ENCODE peak calls at places on chromosomes 4 and X, in six cellular contexts. K is T1000; Z is neural crest cell; D is stimulated activated CD4-positive, alpha-beta T cell treated with anti-CD3 and anti-CD28 coated beads, Interleukin-12 subunit alpha, Interleukin-12 subunit beta, amount 100 ng/mL, for 48 hours; F is GM20000; A is adipocyte. Y is an unnamed sample.

GRCh38 chr4:766559-767283 is 59.2 kb downstream of the CPLX1 start:
- DNase-seq in D (no peak), K (no peak), A (no peak), F (no peak), Z (no peak), Y (no peak)

GRCh38 chr4:147157860-147158701 is 212.4 kb upstream of the TTC29 start:
- DNase-seq in F (no peak), K (no peak), D (no peak), Z (peak), A (peak), Y (peak)

GRCh38 chrX:93637591-93637990 is 35.8 kb downstream of the NAP1L3 start:
- DNase-seq in D (no peak), Z (no peak), K (no peak), A (no peak), F (no peak), Y (no peak)

GRCh38 chr4:30920043-30920442 is 199.9 kb downstream of the PCDH7 start:
- DNase-seq in Z (no peak), A (no peak), K (no peak), F (no peak), D (no peak), Y (no peak)

GRCh38 chr4:140252144-140252741 is 98.3 kb upstream of the MAML3 start:
- DNase-seq in D (no peak), K (no peak), Z (peak), A (no peak), F (peak), Y (no peak)

GRCh38 chr4:147655639-147656038 is 28.3 kb downstream of the PRMT9 start:
- DNase-seq in A (no peak), K (no peak), D (no peak), Z (no peak), F (no peak), Y (no peak)

GRCh38 chrX:151878574-151878973 is 34.1 kb upstream of the MAGEA4 start:
- DNase-seq in F (no peak), Z (no peak), D (no peak), K (no peak), A (no peak), Y (no peak)

GRCh38 chr4:38013461-38014366 is 53.5 kb downstream of the PTTG2 start:
- DNase-seq in D (no peak), F (no peak), Z (no peak), K (peak), A (no peak), Y (no peak)

GRCh38 chr4:38983756-38984647 is 48.2 kb downstream of the TMEM156 start:
- DNase-seq in A (no peak), F (no peak), K (no peak), Z (no peak), D (no peak), Y (peak)

GRCh38 chr4:17059192-17059634 is 160.8 kb upstream of the LDB2 start:
- DNase-seq in D (no peak), Z (no peak), A (peak), F (no peak), K (no peak), Y (no peak)

GRCh38 chr4:159103406-159104131 is 690 bp downstream of the RAPGEF2 start:
- DNase-seq in Z (peak), F (peak), D (no peak), A (peak), K (no peak), Y (peak)

GRCh38 chr4:8739357-8739756 is 132.3 kb downstream of the HMX1 start:
- DNase-seq in F (no peak), K (no peak), Z (no peak), D (no peak), A (no peak), Y (no peak)

GRCh38 chr4:8731364-8731763 is 138.8 kb downstream of the CPZ start:
- DNase-seq in F (no peak), A (no peak), K (no peak), D (no peak), Z (no peak), Y (no peak)

GRCh38 chrX:69238153-69238959 is 73.1 kb upstream of the PJA1 start:
- DNase-seq in A (no peak), F (no peak), K (no peak), D (no peak), Z (no peak), Y (no peak)

GRCh38 chr4:145487626-145488025 is 6.0 kb downstream of the SMAD1 start:
- DNase-seq in Z (no peak), D (peak), F (peak), K (no peak), A (no peak), Y (no peak)

GRCh38 chrX:34918856-34919255 is 23.7 kb upstream of the FAM47B start:
- DNase-seq in A (peak), K (no peak), F (no peak), Z (peak), D (no peak), Y (peak)

GRCh38 chrX:30955687-30956086 is 66.6 kb upstream of the TAB3 start:
- DNase-seq in A (no peak), Z (no peak), K (no peak), D (no peak), F (no peak), Y (no peak)

GRCh38 chr4:76354517-76355473 is 48.3 kb downstream of the STBD1 start:
- DNase-seq in A (no peak), K (no peak), D (no peak), F (no peak), Z (no peak), Y (no peak)

GRCh38 chrX:896256-896655 is 265.7 kb downstream of the SHOX start:
- DNase-seq in D (no peak), A (no peak), Z (no peak), F (no peak), K (no peak), Y (no peak)

GRCh38 chr4:12635629-12636028 is 848.5 kb downstream of the RAB28 start:
- DNase-seq in D (no peak), K (no peak), F (no peak), A (no peak), Z (no peak), Y (no peak)

GRCh38 chr4:37770016-37770415 is 56.5 kb upstream of the PGM2 start:
- DNase-seq in D (no peak), Z (no peak), A (peak), K (no peak), F (no peak), Y (no peak)

GRCh38 chrX:41382699-41383645 is 49.0 kb downstream of the DDX3X start:
- DNase-seq in D (peak), Z (no peak), F (no peak), K (no peak), A (peak), Y (no peak)

GRCh38 chr4:88097301-88097700 is 61.1 kb downstream of the ABCG2 start:
- DNase-seq in D (no peak), K (no peak), Z (no peak), F (no peak), A (peak), Y (no peak)

GRCh38 chrX:19647731-19648588 is 132.7 kb upstream of the MAP3K15 start:
- DNase-seq in K (no peak), A (no peak), D (no peak), F (no peak), Z (no peak), Y (no peak)

GRCh38 chr4:123093247-123093646 is 170.8 kb upstream of the NUDT6 start:
- DNase-seq in K (no peak), A (no peak), Z (no peak), D (no peak), F (no peak), Y (no peak)

Y was measured in neuronal stem cell.